ENCODE peak calls at places on chromosomes 16 and 17, in ten cellular contexts. Y, C, J, N, M, S, D, L, U and X are unnamed samples.

GRCh38 chr16:85555549-85556455 is 57.3 kb upstream of the GSE1 start:
- DNase-seq in M (no peak), N (no peak), D (peak; percentile 42), L (no peak), C (peak; percentile 64), S (no peak), Y (peak; percentile 74), U (no peak), J (peak; percentile 35), X (peak; percentile 40)

GRCh38 chr16:30004811-30005242 is 6.0 kb downstream of the DOC2A start:
- DNase-seq in L (no peak), Y (no peak), U (no peak), S (no peak), M (no peak), J (no peak), D (no peak), C (no peak), N (no peak), X (no peak)

GRCh38 chr17:1617620-1618174 is 10.9 kb downstream of the SLC43A2 start:
- DNase-seq in Y (peak; percentile 40), D (peak; percentile 64), N (no peak), M (no peak), J (no peak), U (peak; percentile 71), L (no peak), S (no peak), C (no peak), X (no peak)

GRCh38 chr17:79572136-79572915 is 38.5 kb downstream of the RBFOX3 start:
- DNase-seq in Y (no peak), J (no peak), C (no peak), M (peak; percentile 14), D (no peak), S (no peak), N (no peak), L (no peak), U (no peak), X (no peak)

GRCh38 chr17:42660692-42661345 is 1.7 kb downstream of the TUBG2 start:
- DNase-seq in Y (peak; percentile 80), D (no peak), S (no peak), U (peak; percentile 63), N (no peak), J (peak; percentile 32), L (no peak), C (no peak), M (no peak), X (no peak)

GRCh38 chr17:29005936-29006438 is at the start of gene SEZ6:
- DNase-seq in J (peak; percentile 82), D (peak; percentile 43), C (peak; percentile 83), S (peak; percentile 63), M (peak; percentile 85), N (no peak), Y (peak; percentile 24), L (peak; percentile 17), U (peak; percentile 84), X (peak; percentile 28)

GRCh38 chr16:84729716-84730320 is 30.0 kb downstream of the USP10 start:
- DNase-seq in C (no peak), L (no peak), U (no peak), D (no peak), N (no peak), S (no peak), M (no peak), Y (no peak), J (no peak), X (no peak)

GRCh38 chr17:7889166-7889584 is 586 bp downstream of the CHD3 start:
- DNase-seq in M (peak; percentile 96), L (peak; percentile 16), C (no peak), N (peak; percentile 92), Y (peak; percentile 95), D (peak; percentile 70), U (no peak), S (no peak), J (peak; percentile 99), X (no peak)

GRCh38 chr16:53741546-53741945 is 37.6 kb downstream of the FTO start:
- DNase-seq in J (no peak), Y (no peak), L (no peak), M (no peak), D (no peak), N (no peak), U (no peak), C (no peak), S (no peak), X (no peak)

GRCh38 chr17:12342609-12343248 is 322.1 kb downstream of the MAP2K4 start:
- DNase-seq in J (no peak), N (no peak), D (peak; percentile 16), C (peak; percentile 23), M (no peak), U (peak; percentile 50), Y (peak; percentile 46), L (no peak), S (no peak), X (no peak)

GRCh38 chr17:53313746-53314145 is 509.0 kb upstream of the KIF2B start:
- DNase-seq in D (peak; percentile 3), S (no peak), U (no peak), N (no peak), M (no peak), Y (no peak), L (no peak), C (no peak), J (no peak), X (no peak)

GRCh38 chr17:57649731-57650484 is 95.2 kb downstream of the CCDC182 start:
- DNase-seq in S (no peak), M (no peak), D (peak; percentile 52), U (no peak), N (no peak), L (no peak), C (no peak), Y (no peak), J (no peak), X (no peak)

GRCh38 chr17:57649191-57649590 is 95.9 kb downstream of the CCDC182 start:
- DNase-seq in L (no peak), S (no peak), M (no peak), D (no peak), U (no peak), C (no peak), Y (no peak), J (no peak), N (no peak), X (no peak)

GRCh38 chr17:57651451-57651850 is 93.6 kb downstream of the CCDC182 start:
- DNase-seq in C (no peak), M (no peak), N (no peak), D (no peak), J (no peak), U (no peak), S (no peak), L (no peak), Y (no peak), X (no peak)

GRCh38 chr17:57651996-57652395 is 93.1 kb downstream of the CCDC182 start:
- DNase-seq in L (no peak), N (no peak), S (no peak), M (no peak), J (no peak), C (no peak), D (no peak), Y (no peak), U (no peak), X (no peak)

DNA sequence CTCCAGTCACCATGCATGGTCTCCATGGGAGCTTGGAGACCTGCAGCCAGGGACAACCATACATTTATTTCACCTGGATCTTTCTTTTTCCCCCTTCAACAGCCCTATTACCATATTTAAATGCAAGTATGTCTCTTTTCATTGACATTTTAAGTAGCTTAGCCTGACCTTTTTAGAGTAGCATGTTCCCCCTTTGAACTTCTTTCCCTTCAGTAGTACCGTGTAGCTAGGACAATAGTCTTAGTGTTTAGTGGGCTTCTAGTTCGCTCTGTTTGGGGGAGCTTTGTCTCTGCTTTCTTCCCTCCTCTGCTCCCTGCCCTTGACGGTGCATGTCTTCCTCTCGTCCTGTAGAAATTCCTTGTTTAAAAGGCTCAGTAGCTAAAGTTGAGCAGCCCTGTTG is 94.6 kb downstream of the CCDC182 start:
- DNase-seq in U (no peak), L (no peak), D (no peak), C (no peak), M (no peak), Y (no peak), J (no peak), N (no peak), S (no peak), X (no peak)
- H3K27ac ChIP-seq in U (no peak overlapping the region), L (no peak overlapping the region), D (no peak overlapping the region), C (peak overlapping the region; percentile 52), M (no peak overlapping the region), Y (no peak overlapping the region), J (no peak overlapping the region), N (no peak overlapping the region), S (no peak overlapping the region), X (no peak overlapping the region)

GRCh38 chr17:40496170-40496569 is 5.3 kb downstream of the TNS4 start:
- DNase-seq in C (no peak), L (no peak), M (no peak), Y (no peak), D (no peak), S (peak; percentile 14), U (no peak), J (no peak), N (no peak), X (no peak)
- H3K27ac ChIP-seq in C (no peak overlapping the region), L (no peak overlapping the region), M (no peak overlapping the region), Y (no peak overlapping the region), D (no peak overlapping the region), S (no peak overlapping the region), U (no peak overlapping the region), J (no peak overlapping the region), N (no peak overlapping the region), X (no peak overlapping the region)

GRCh38 chr17:73304971-73305786 is 6.6 kb downstream of the CDC42EP4 start:
- DNase-seq in J (peak; percentile 80), N (no peak), Y (peak; percentile 77), C (no peak), L (no peak), M (no peak), S (no peak), U (peak; percentile 70), D (peak; percentile 70), X (no peak)

GRCh38 chr17:73304438-73304837 is 7.4 kb downstream of the CDC42EP4 start:
- DNase-seq in C (no peak), Y (no peak), M (no peak), L (no peak), J (no peak), S (no peak), U (peak; percentile 30), N (no peak), D (no peak), X (no peak)

GRCh38 chr17:73308017-73308823 is 3.6 kb downstream of the CDC42EP4 start:
- DNase-seq in S (no peak), C (no peak), J (peak; percentile 88), N (no peak), M (no peak), Y (peak; percentile 96), D (peak; percentile 86), U (peak; percentile 90), L (no peak), X (peak; percentile 79)

GRCh38 chr17:73305845-73306836 is 5.7 kb downstream of the CDC42EP4 start:
- DNase-seq in S (no peak), N (no peak), L (no peak), Y (no peak), D (no peak), C (no peak), U (no peak), M (no peak), J (no peak), X (no peak)

GRCh38 chr17:73307130-73307529 is 4.7 kb downstream of the CDC42EP4 start:
- DNase-seq in N (no peak), D (no peak), S (no peak), M (peak; percentile 70), U (no peak), C (no peak), J (peak; percentile 55), L (no peak), Y (no peak), X (no peak)
- H3K27ac ChIP-seq in N (peak overlapping the region; percentile 99), D (no peak overlapping the region), S (no peak overlapping the region), M (peak overlapping the region; percentile 99), U (no peak overlapping the region), C (no peak overlapping the region), J (peak overlapping the region; percentile 99), L (no peak overlapping the region), Y (peak overlapping the region; percentile 99), X (no peak overlapping the region)

GRCh38 chr16:81784042-81784785 is 5.1 kb downstream of the PLCG2 start:
- DNase-seq in U (no peak), L (no peak), C (no peak), S (no peak), N (no peak), J (no peak), Y (no peak), D (no peak), M (no peak), X (no peak)
- H3K27ac ChIP-seq in U (no peak overlapping the region), L (no peak overlapping the region), C (no peak overlapping the region), S (no peak overlapping the region), N (no peak overlapping the region), J (no peak overlapping the region), Y (peak overlapping the region; percentile 53), D (no peak overlapping the region), M (no peak overlapping the region), X (no peak overlapping the region)